ENCODE peak calls at places on chromosome 13, in seven cellular contexts. One of them, this sample, is unnamed.

GRCh38 chr13:50168803-50169202 is 153.6 kb downstream of the KCNRG start:
- DNase-seq in transverse colon: no peak
- DNase-seq in K562: no peak
- DNase-seq in gastrocnemius medialis: no peak
- DNase-seq in A549: no peak
- DNase-seq in right lobe of liver: no peak
- DNase-seq in suprapubic skin: no peak
- DNase-seq in this sample: no peak

GRCh38 chr13:64428196-64428595 is 2801.9 kb downstream of the PCDH9 start:
- DNase-seq in transverse colon: no peak
- DNase-seq in K562: no peak
- DNase-seq in gastrocnemius medialis: no peak
- DNase-seq in A549: no peak
- DNase-seq in right lobe of liver: no peak
- DNase-seq in suprapubic skin: no peak
- DNase-seq in this sample: no peak

GRCh38 chr13:94435604-94436226 is 43.8 kb downstream of the DCT start:
- DNase-seq in transverse colon: no peak
- DNase-seq in K562: peak
- DNase-seq in gastrocnemius medialis: no peak
- DNase-seq in A549: peak
- DNase-seq in right lobe of liver: no peak
- DNase-seq in suprapubic skin: no peak
- DNase-seq in this sample: no peak

GRCh38 chr13:80341771-80342271 is 895 bp upstream of the SPRY2 start:
- DNase-seq in transverse colon: peak
- DNase-seq in K562: no peak
- DNase-seq in gastrocnemius medialis: peak
- DNase-seq in A549: no peak
- DNase-seq in right lobe of liver: peak
- DNase-seq in suprapubic skin: no peak
- DNase-seq in this sample: peak

GRCh38 chr13:40146586-40147240 is 491.3 kb downstream of the COG6 start:
- DNase-seq in transverse colon: no peak
- DNase-seq in K562: no peak
- DNase-seq in gastrocnemius medialis: no peak
- DNase-seq in A549: no peak
- DNase-seq in right lobe of liver: no peak
- DNase-seq in suprapubic skin: no peak
- DNase-seq in this sample: no peak

GRCh38 chr13:86581711-86582110 is 782.5 kb upstream of the SLITRK6 start:
- DNase-seq in transverse colon: no peak
- DNase-seq in K562: no peak
- DNase-seq in gastrocnemius medialis: no peak
- DNase-seq in A549: no peak
- DNase-seq in right lobe of liver: no peak
- DNase-seq in suprapubic skin: no peak
- DNase-seq in this sample: no peak

GRCh38 chr13:30796833-30797601 is 61.7 kb downstream of the ALOX5AP start:
- DNase-seq in transverse colon: no peak
- DNase-seq in K562: no peak
- DNase-seq in gastrocnemius medialis: no peak
- DNase-seq in A549: no peak
- DNase-seq in right lobe of liver: no peak
- DNase-seq in suprapubic skin: no peak
- DNase-seq in this sample: peak

GRCh38 chr13:77584111-77584510 is 48.6 kb downstream of the SCEL start:
- DNase-seq in transverse colon: no peak
- DNase-seq in K562: no peak
- DNase-seq in gastrocnemius medialis: no peak
- DNase-seq in A549: no peak
- DNase-seq in right lobe of liver: no peak
- DNase-seq in suprapubic skin: peak
- DNase-seq in this sample: peak

GRCh38 chr13:33096886-33097610 is 80.8 kb downstream of the KL start:
- DNase-seq in transverse colon: no peak
- DNase-seq in K562: no peak
- DNase-seq in gastrocnemius medialis: no peak
- DNase-seq in A549: no peak
- DNase-seq in right lobe of liver: no peak
- DNase-seq in suprapubic skin: no peak
- DNase-seq in this sample: no peak

GRCh38 chr13:97194473-97194872 is 27.7 kb upstream of the MBNL2 start:
- DNase-seq in transverse colon: no peak
- DNase-seq in K562: no peak
- DNase-seq in gastrocnemius medialis: no peak
- DNase-seq in A549: no peak
- DNase-seq in right lobe of liver: no peak
- DNase-seq in suprapubic skin: no peak
- DNase-seq in this sample: no peak

GRCh38 chr13:92761710-92762109 is 464.9 kb upstream of the GPC6 start:
- DNase-seq in transverse colon: no peak
- DNase-seq in K562: no peak
- DNase-seq in gastrocnemius medialis: no peak
- DNase-seq in A549: no peak
- DNase-seq in right lobe of liver: no peak
- DNase-seq in suprapubic skin: no peak
- DNase-seq in this sample: no peak

GRCh38 chr13:49610176-49610575 is 18.1 kb upstream of the ARL11 start:
- DNase-seq in transverse colon: no peak
- DNase-seq in K562: no peak
- DNase-seq in gastrocnemius medialis: no peak
- DNase-seq in A549: no peak
- DNase-seq in right lobe of liver: no peak
- DNase-seq in suprapubic skin: no peak
- DNase-seq in this sample: no peak

GRCh38 chr13:32409561-32410440 is 18.1 kb downstream of the N4BP2L1 start:
- DNase-seq in transverse colon: no peak
- DNase-seq in K562: no peak
- DNase-seq in gastrocnemius medialis: no peak
- DNase-seq in A549: no peak
- DNase-seq in right lobe of liver: peak
- DNase-seq in suprapubic skin: no peak
- DNase-seq in this sample: no peak

GRCh38 chr13:103794526-103794925 is 728.3 kb upstream of the SLC10A2 start:
- DNase-seq in transverse colon: no peak
- DNase-seq in K562: no peak
- DNase-seq in gastrocnemius medialis: no peak
- DNase-seq in A549: no peak
- DNase-seq in right lobe of liver: no peak
- DNase-seq in suprapubic skin: no peak
- DNase-seq in this sample: no peak

GRCh38 chr13:77053192-77053591 is 26.2 kb upstream of the FBXL3 start:
- DNase-seq in transverse colon: no peak
- DNase-seq in K562: no peak
- DNase-seq in gastrocnemius medialis: no peak
- DNase-seq in A549: no peak
- DNase-seq in right lobe of liver: no peak
- DNase-seq in suprapubic skin: no peak
- DNase-seq in this sample: no peak

GRCh38 chr13:38166121-38166520 is 183.5 kb upstream of the UFM1 start:
- DNase-seq in transverse colon: no peak
- DNase-seq in K562: no peak
- DNase-seq in gastrocnemius medialis: no peak
- DNase-seq in A549: no peak
- DNase-seq in right lobe of liver: no peak
- DNase-seq in suprapubic skin: no peak
- DNase-seq in this sample: no peak

GRCh38 chr13:27607125-27607524 is 13.2 kb downstream of the LNX2 start:
- DNase-seq in transverse colon: peak
- DNase-seq in K562: no peak
- DNase-seq in gastrocnemius medialis: peak
- DNase-seq in A549: no peak
- DNase-seq in right lobe of liver: no peak
- DNase-seq in suprapubic skin: no peak
- DNase-seq in this sample: no peak

GRCh38 chr13:71477735-71478134 is 389.3 kb downstream of the DACH1 start:
- DNase-seq in transverse colon: no peak
- DNase-seq in K562: no peak
- DNase-seq in gastrocnemius medialis: no peak
- DNase-seq in A549: no peak
- DNase-seq in right lobe of liver: no peak
- DNase-seq in suprapubic skin: no peak
- DNase-seq in this sample: no peak
- TF ChIP-seq CTCF in transverse colon: no peak
- TF ChIP-seq CTCF in K562: no peak
- TF ChIP-seq CTCF in gastrocnemius medialis: no peak
- TF ChIP-seq CTCF in A549: peak
- TF ChIP-seq CTCF in right lobe of liver: peak
- TF ChIP-seq CTCF in suprapubic skin: no peak
- TF ChIP-seq CTCF in this sample: no peak

DNA sequence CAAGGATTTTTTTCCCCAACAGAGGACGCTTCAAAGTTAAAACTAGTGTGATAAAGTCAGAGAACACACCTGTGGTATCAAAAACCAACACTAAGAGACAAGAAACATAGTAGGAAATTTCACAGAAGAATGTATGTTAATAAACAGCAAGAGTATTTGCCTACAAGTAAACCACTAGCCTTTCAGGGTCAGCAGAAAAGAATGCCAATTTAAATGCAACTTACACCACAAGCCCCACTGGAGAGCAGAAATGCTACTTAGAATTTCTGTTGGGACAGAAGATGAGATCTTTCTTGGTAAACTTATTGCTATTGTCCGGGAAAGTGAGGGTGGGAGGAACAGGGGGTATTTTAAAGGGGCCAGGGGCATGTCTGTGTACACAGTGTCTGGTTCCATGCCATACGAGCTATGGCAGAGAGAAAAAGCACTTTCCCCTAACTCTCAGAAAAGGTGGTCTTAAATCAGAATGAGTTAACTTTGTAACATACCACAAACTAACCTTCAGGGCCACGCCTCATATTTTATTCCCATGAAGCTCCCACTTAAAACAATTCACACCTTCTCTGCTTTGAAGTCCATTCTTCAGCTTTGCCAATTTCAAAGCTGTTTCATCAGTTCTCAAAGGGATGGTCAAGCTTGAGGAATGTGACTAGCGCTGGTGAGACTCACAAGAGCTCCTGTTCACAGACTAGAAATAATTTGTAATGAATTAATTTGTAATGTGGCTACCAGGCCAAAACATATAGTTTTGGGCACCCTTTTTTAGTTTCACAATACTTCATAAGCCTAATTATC is 68.4 kb downstream of the STK24 start:
- DNase-seq in transverse colon: no peak
- DNase-seq in K562: no peak
- DNase-seq in gastrocnemius medialis: no peak
- DNase-seq in A549: no peak
- DNase-seq in right lobe of liver: no peak
- DNase-seq in suprapubic skin: no peak
- DNase-seq in this sample: no peak
- H3K4me3 ChIP-seq in transverse colon: no peak
- H3K4me3 ChIP-seq in K562: no peak
- H3K4me3 ChIP-seq in gastrocnemius medialis: no peak
- H3K4me3 ChIP-seq in A549: no peak
- H3K4me3 ChIP-seq in right lobe of liver: no peak
- H3K4me3 ChIP-seq in suprapubic skin: no peak
- H3K4me3 ChIP-seq in this sample: no peak

DNA sequence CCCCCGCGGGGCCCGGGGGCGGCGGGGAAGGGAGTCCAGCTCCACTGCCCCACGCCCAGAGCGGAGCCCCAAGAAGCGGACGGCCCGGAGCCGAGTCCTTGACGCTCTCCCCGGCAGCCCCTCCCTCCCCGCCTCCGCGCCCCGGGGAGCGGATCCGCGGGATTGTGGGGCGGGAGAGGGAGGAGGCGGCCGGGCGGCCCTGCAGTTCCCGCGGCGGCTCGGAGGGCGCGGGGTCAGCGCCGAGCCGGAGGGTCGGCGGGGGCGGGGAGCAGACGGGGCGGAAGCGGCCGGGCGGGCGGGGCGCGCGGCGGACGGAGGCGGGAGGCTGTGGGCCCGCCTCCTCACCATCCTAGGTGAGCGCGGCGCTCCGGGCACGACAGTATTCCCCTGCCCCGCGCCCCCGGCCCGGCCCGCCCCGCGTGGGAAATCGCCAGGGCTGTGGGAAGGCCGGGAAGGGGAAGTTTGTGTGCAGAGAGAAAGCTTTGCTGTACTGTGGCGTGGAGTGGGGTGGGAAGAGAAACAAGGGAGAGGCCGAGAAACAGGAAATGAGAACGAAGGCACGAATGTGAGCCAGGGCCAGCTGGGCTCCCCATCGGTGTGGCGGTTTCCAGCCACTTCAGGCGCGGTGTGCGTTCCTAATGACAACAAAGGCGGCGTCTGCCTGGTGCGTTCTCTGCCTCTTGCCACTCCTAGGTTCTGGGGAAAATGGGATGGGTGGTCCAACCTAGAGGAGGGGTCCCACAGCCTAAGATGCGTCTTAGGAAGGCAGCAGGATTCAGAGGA is 1.3 kb upstream of the KLF12 start:
- DNase-seq in transverse colon: peak
- DNase-seq in K562: peak
- DNase-seq in gastrocnemius medialis: peak
- DNase-seq in A549: peak
- DNase-seq in right lobe of liver: peak
- DNase-seq in suprapubic skin: peak
- DNase-seq in this sample: peak
- TF ChIP-seq POLR2A in transverse colon: peak
- TF ChIP-seq POLR2A in K562: no peak
- TF ChIP-seq POLR2A in gastrocnemius medialis: peak
- TF ChIP-seq POLR2A in A549: peak
- TF ChIP-seq POLR2A in right lobe of liver: peak
- TF ChIP-seq POLR2A in suprapubic skin: no peak
- TF ChIP-seq POLR2A in this sample: no peak

GRCh38 chr13:109192306-109192705 is 562.9 kb downstream of the MYO16 start:
- DNase-seq in transverse colon: no peak
- DNase-seq in K562: no peak
- DNase-seq in gastrocnemius medialis: no peak
- DNase-seq in A549: no peak
- DNase-seq in right lobe of liver: no peak
- DNase-seq in suprapubic skin: no peak
- DNase-seq in this sample: no peak

GRCh38 chr13:109199280-109199679 is 569.9 kb downstream of the MYO16 start:
- DNase-seq in transverse colon: no peak
- DNase-seq in K562: no peak
- DNase-seq in gastrocnemius medialis: no peak
- DNase-seq in A549: no peak
- DNase-seq in right lobe of liver: no peak
- DNase-seq in suprapubic skin: no peak
- DNase-seq in this sample: no peak

GRCh38 chr13:109200556-109200955 is 571.1 kb downstream of the MYO16 start:
- DNase-seq in transverse colon: no peak
- DNase-seq in K562: no peak
- DNase-seq in gastrocnemius medialis: no peak
- DNase-seq in A549: no peak
- DNase-seq in right lobe of liver: no peak
- DNase-seq in suprapubic skin: no peak
- DNase-seq in this sample: no peak

GRCh38 chr13:109198585-109198984 is 569.2 kb downstream of the MYO16 start:
- DNase-seq in transverse colon: no peak
- DNase-seq in K562: no peak
- DNase-seq in gastrocnemius medialis: no peak
- DNase-seq in A549: no peak
- DNase-seq in right lobe of liver: no peak
- DNase-seq in suprapubic skin: no peak
- DNase-seq in this sample: no peak

DNA sequence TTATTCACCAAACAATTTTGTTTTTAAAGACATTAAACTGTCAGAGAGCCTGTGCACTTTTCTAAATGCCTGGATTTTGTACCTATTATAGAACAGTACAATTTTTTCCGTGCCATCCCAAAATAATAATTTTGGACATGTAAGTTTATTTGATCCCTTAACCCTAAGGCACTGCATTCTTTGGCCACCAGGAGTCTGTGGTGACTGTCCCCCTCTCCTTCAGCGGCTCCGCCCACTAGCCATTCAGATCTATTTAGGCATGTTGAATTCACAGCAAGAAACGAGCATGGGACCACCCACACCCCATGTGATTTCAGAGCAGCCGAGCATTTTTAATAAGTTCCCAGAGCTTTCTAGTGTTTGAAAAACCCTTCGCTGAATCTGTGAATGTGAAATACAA is 567.5 kb downstream of the MYO16 start:
- DNase-seq in transverse colon: no peak
- DNase-seq in K562: peak
- DNase-seq in gastrocnemius medialis: no peak
- DNase-seq in A549: peak
- DNase-seq in right lobe of liver: no peak
- DNase-seq in suprapubic skin: no peak
- DNase-seq in this sample: no peak
- TF ChIP-seq CTCF in transverse colon: no peak
- TF ChIP-seq CTCF in K562: peak
- TF ChIP-seq CTCF in gastrocnemius medialis: no peak
- TF ChIP-seq CTCF in A549: no peak
- TF ChIP-seq CTCF in right lobe of liver: no peak
- TF ChIP-seq CTCF in suprapubic skin: no peak
- TF ChIP-seq CTCF in this sample: no peak